ENCODE peak calls at places on chromosomes 12 and 14, in nine cellular contexts. F is stimulated activated CD4-positive, alpha-beta T cell treated with anti-CD3 and anti-CD28 coated beads, Interleukin-12 subunit alpha, Interleukin-12 subunit beta, amount 100 ng/mL, for 4 hours; I is stromal cell of bone marrow; V is T-helper 2 cell; J is ureter; Z is NCI-H1092 treated with DMSO at 0.1 percent for 48 hours; O is activated T-cell treated with anti-CD3 and anti-CD28 coated beads, Interleukin-2, amount 50 U/mL, for 48 hours; K is foreskin fibroblast; S is GM20000. E is an unnamed sample.
A peak's percentile ranks its signal among the peaks of the same experiment; 100 is the strongest.

GRCh38 chr14:104512771-104513640 is 66.6 kb upstream of the C14orf180 start:
- DNase-seq in J (no peak), I (no peak), F (no peak), O (no peak), S (no peak), V (no peak), K (no peak), Z (no peak), E (peak; percentile 9)

GRCh38 chr12:124829708-124830304 is 33.9 kb downstream of the SCARB1 start:
- DNase-seq in V (no peak), S (no peak), I (no peak), K (no peak), O (no peak), F (no peak), J (no peak), Z (no peak), E (no peak)

GRCh38 chr12:1546931-1547640 is 47.3 kb downstream of the FBXL14 start:
- DNase-seq in K (no peak), V (no peak), O (no peak), I (no peak), Z (no peak), S (no peak), J (no peak), F (no peak), E (no peak)

GRCh38 chr12:51008329-51008728 is 17.9 kb downstream of the SLC11A2 start:
- DNase-seq in K (no peak), J (no peak), F (no peak), Z (no peak), O (no peak), S (no peak), I (no peak), V (no peak), E (no peak)

GRCh38 chr12:94648578-94648977 is 1.8 kb downstream of the TMCC3 start:
- DNase-seq in V (no peak), J (no peak), S (no peak), I (no peak), O (no peak), Z (no peak), F (no peak), K (peak; percentile 43), E (no peak)

GRCh38 chr12:29145372-29146170 is 3.5 kb upstream of the FAR2 start:
- DNase-seq in K (no peak), F (no peak), Z (no peak), O (no peak), V (no peak), S (no peak), I (no peak), J (no peak), E (peak; percentile 48)

GRCh38 chr14:75514673-75515630 is 7.3 kb upstream of the BATF start:
- DNase-seq in I (no peak), S (no peak), V (no peak), J (no peak), O (peak; percentile 67), F (peak; percentile 37), Z (no peak), K (peak; percentile 61), E (peak; percentile 60)

GRCh38 chr12:69457433-69457832 is 12.8 kb upstream of the FRS2 start:
- DNase-seq in F (no peak), J (no peak), V (no peak), Z (no peak), I (no peak), O (no peak), K (no peak), S (no peak), E (no peak)

GRCh38 chr12:47870175-47870781 is 34.5 kb downstream of the VDR start:
- DNase-seq in S (no peak), O (no peak), F (no peak), K (peak; percentile 63), Z (no peak), I (peak; percentile 33), V (no peak), J (peak; percentile 57), E (peak; percentile 75)